ENCODE peak calls at places on chromosomes 11 and 22, in six cellular contexts. G, T, V, E, D and I are unnamed samples.
A peak's percentile ranks its signal among the peaks of the same experiment; 100 is the strongest.

GRCh38 chr11:12430912-12431311 is 53.5 kb downstream of the PARVA start:
- DNase-seq in G (peak; percentile 50), T (no peak), V (no peak), E (no peak), D (peak; percentile 90), I (no peak)

GRCh38 chr11:119056397-119056999 is 507 bp downstream of the HYOU1 start:
- DNase-seq in G (peak; percentile 38), T (no peak), V (no peak), E (peak; percentile 79), D (no peak), I (peak; percentile 46)

GRCh38 chr11:118619444-118620205 is 12.2 kb downstream of the PHLDB1 start:
- DNase-seq in G (no peak), T (peak; percentile 85), V (no peak), E (peak; percentile 22), D (peak; percentile 97), I (no peak)

GRCh38 chr11:131914299-131914902 is 544.0 kb downstream of the NTM start:
- DNase-seq in G (no peak), T (no peak), V (no peak), E (no peak), D (peak; percentile 29), I (no peak)

GRCh38 chr11:122850076-122850631 is 11.9 kb downstream of the CRTAM start:
- DNase-seq in G (no peak), T (no peak), V (no peak), E (no peak), D (peak; percentile 33), I (no peak)

GRCh38 chr11:77510095-77510494 is 36.2 kb upstream of the PAK1 start:
- DNase-seq in G (no peak), T (no peak), V (no peak), E (no peak), D (no peak), I (no peak)

GRCh38 chr22:25350551-25350971 is 131.1 kb downstream of the CRYBB2 start:
- DNase-seq in G (no peak), T (no peak), V (no peak), E (no peak), D (no peak), I (no peak)

GRCh38 chr11:102168483-102168882 is 58.2 kb downstream of the YAP1 start:
- DNase-seq in G (no peak), T (no peak), V (no peak), E (no peak), D (no peak), I (no peak)

GRCh38 chr11:14980854-14981253 is 8.7 kb upstream of the CALCA start:
- DNase-seq in G (no peak), T (no peak), V (no peak), E (no peak), D (peak; percentile 53), I (no peak)

GRCh38 chr11:2783536-2784082 is 83.8 kb upstream of the KCNQ1OT1 start:
- DNase-seq in G (no peak), T (no peak), V (no peak), E (no peak), D (no peak), I (peak; percentile 67)

GRCh38 chr22:24124247-24124646 is 57.0 kb upstream of the SUSD2 start:
- DNase-seq in G (no peak), T (no peak), V (no peak), E (no peak), D (no peak), I (no peak)

GRCh38 chr11:70786021-70786665 is 387.8 kb downstream of the CTTN start:
- DNase-seq in G (no peak), T (no peak), V (no peak), E (no peak), D (no peak), I (no peak)

GRCh38 chr11:133906241-133906640 is 50.5 kb downstream of the IGSF9B start:
- DNase-seq in G (no peak), T (no peak), V (no peak), E (no peak), D (no peak), I (no peak)

GRCh38 chr11:120565436-120566155 is 54.0 kb downstream of the GRIK4 start:
- DNase-seq in G (no peak), T (no peak), V (no peak), E (no peak), D (peak; percentile 47), I (no peak)

GRCh38 chr22:45155050-45155840 is 8.5 kb upstream of the NUP50 start:
- DNase-seq in G (no peak), T (no peak), V (peak; percentile 8), E (no peak), D (peak; percentile 84), I (no peak)

GRCh38 chr22:38167988-38168407 is 13.6 kb downstream of the PLA2G6 start:
- DNase-seq in G (no peak), T (no peak), V (no peak), E (no peak), D (no peak), I (no peak)

GRCh38 chr22:19423906-19424500 is 7.5 kb downstream of the HIRA start:
- DNase-seq in G (no peak), T (no peak), V (no peak), E (no peak), D (no peak), I (no peak)

GRCh38 chr11:48087974-48088681 is 107.8 kb downstream of the PTPRJ start:
- DNase-seq in G (peak; percentile 47), T (peak; percentile 19), V (peak; percentile 12), E (peak; percentile 69), D (no peak), I (no peak)

GRCh38 chr11:201936-202335 is 5.3 kb downstream of the BET1L start:
- DNase-seq in G (peak; percentile 25), T (peak; percentile 65), V (no peak), E (no peak), D (no peak), I (no peak)

GRCh38 chr22:44752285-44753188 is at the start of gene ARHGAP8:
- DNase-seq in G (peak; percentile 38), T (no peak), V (no peak), E (peak; percentile 72), D (no peak), I (no peak)

GRCh38 chr22:40418366-40419201 is 48.2 kb downstream of the SGSM3 start:
- DNase-seq in G (no peak), T (peak; percentile 58), V (peak; percentile 91), E (no peak), D (no peak), I (peak; percentile 93)

GRCh38 chr11:115548878-115549528 is 44.8 kb upstream of the CADM1 start:
- DNase-seq in G (no peak), T (no peak), V (no peak), E (no peak), D (no peak), I (no peak)

GRCh38 chr11:103946793-103947565 is 89.5 kb upstream of the DDI1 start:
- DNase-seq in G (no peak), T (no peak), V (no peak), E (no peak), D (peak; percentile 44), I (no peak)